ENCODE peak calls at places on chromosomes 4 and X, in five cellular contexts. Y is Calu3, X is globus pallidus, B is pancreas, C is G401. U is an unnamed sample.
A peak's percentile ranks its signal among the peaks of the same experiment; 100 is the strongest.

GRCh38 chrX:32483534-32484136 is 727.7 kb downstream of the DMD start:
- DNase-seq in X (peak; percentile 1), C (no peak), B (no peak), Y (no peak), U (no peak)

GRCh38 chr4:105970371-105970770 is 75.1 kb downstream of the NPNT start:
- DNase-seq in X (no peak), B (no peak), C (no peak), Y (no peak), U (no peak)

GRCh38 chr4:86957214-86957613 is 22.4 kb downstream of the AFF1 start:
- DNase-seq in Y (no peak), C (no peak), B (no peak), X (no peak), U (no peak)

GRCh38 chrX:154693394-154693793 is 40.0 kb upstream of the CTAG2 start:
- DNase-seq in B (no peak), X (no peak), Y (no peak), C (no peak), U (no peak)

GRCh38 chr4:102560743-102561341 is 59.7 kb downstream of the NFKB1 start:
- DNase-seq in B (no peak), C (no peak), Y (no peak), X (no peak), U (no peak)

GRCh38 chrX:16671005-16671404 is 21.0 kb downstream of the S100G start:
- DNase-seq in C (peak; percentile 58), B (no peak), X (peak; percentile 64), Y (peak; percentile 5), U (peak; percentile 38)

GRCh38 chr4:88866862-88867550 is 169.4 kb upstream of the NAP1L5 start:
- DNase-seq in C (no peak), B (no peak), Y (no peak), X (no peak), U (no peak)

GRCh38 chr4:71009796-71010588 is 16.5 kb downstream of the DCK start:
- DNase-seq in X (peak; percentile 31), C (peak; percentile 70), Y (no peak), B (no peak), U (peak; percentile 60)

GRCh38 chr4:85078016-85078415 is 111.5 kb upstream of the WDFY3 start:
- DNase-seq in Y (no peak), B (no peak), X (no peak), C (no peak), U (no peak)

GRCh38 chr4:155599102-155599501 is 67.5 kb upstream of the GUCY1A1 start:
- DNase-seq in Y (no peak), C (no peak), B (no peak), X (no peak), U (no peak)

GRCh38 chrX:30275498-30275897 is 28.6 kb downstream of the MAGEB1 start:
- DNase-seq in X (no peak), B (no peak), Y (no peak), C (no peak), U (no peak)

GRCh38 chr4:109873791-109874514 is 26.0 kb downstream of the LRIT3 start:
- DNase-seq in B (peak; percentile 31), C (no peak), X (no peak), Y (no peak), U (no peak)

GRCh38 chr4:167233523-167234387 is 539 bp downstream of the SPOCK3 start:
- DNase-seq in B (no peak), X (peak; percentile 78), Y (peak; percentile 16), C (no peak), U (no peak)

GRCh38 chr4:142581891-142582290 is 264.2 kb downstream of the INPP4B start:
- DNase-seq in Y (no peak), X (no peak), C (no peak), B (no peak), U (no peak)

GRCh38 chrX:96752776-96753175 is 68.1 kb downstream of the DIAPH2 start:
- DNase-seq in C (no peak), B (no peak), X (no peak), Y (peak; percentile 23), U (no peak)

GRCh38 chr4:174120446-174121142 is 162.9 kb downstream of the FBXO8 start:
- DNase-seq in B (peak; percentile 42), C (peak; percentile 57), X (peak; percentile 41), Y (peak; percentile 50), U (peak; percentile 37)

GRCh38 chr4:111198426-111198825 is 575.5 kb upstream of the PITX2 start:
- DNase-seq in X (no peak), B (no peak), C (no peak), Y (no peak), U (no peak)

GRCh38 chr4:87947381-87948160 is 27.9 kb upstream of the SPP1 start:
- DNase-seq in X (no peak), Y (no peak), B (no peak), C (no peak), U (no peak)

GRCh38 chr4:25797136-25797535 is 65.7 kb downstream of the SEL1L3 start:
- DNase-seq in X (no peak), C (no peak), Y (no peak), B (no peak), U (no peak)

GRCh38 chr4:70023218-70023617 is 5.0 kb upstream of the HTN3 start:
- DNase-seq in B (no peak), X (no peak), Y (no peak), C (no peak), U (no peak)

GRCh38 chrX:23634181-23634580 is 33.1 kb upstream of the PRDX4 start:
- DNase-seq in X (no peak), Y (no peak), C (peak; percentile 1), B (no peak), U (no peak)

GRCh38 chrX:143437439-143437838 is 79.8 kb downstream of the SPANXN3 start:
- DNase-seq in Y (no peak), C (peak; percentile 2), B (no peak), X (no peak), U (peak; percentile 1)

GRCh38 chr4:139844057-139844456 is 178.4 kb downstream of the MGST2 start:
- DNase-seq in X (no peak), C (no peak), B (no peak), Y (no peak), U (no peak)

GRCh38 chr4:110396963-110397362 is 79.0 kb upstream of the ENPEP start:
- DNase-seq in B (no peak), X (no peak), C (no peak), Y (no peak), U (no peak)

GRCh38 chr4:176359590-176359989 is 39.8 kb downstream of the SPCS3 start:
- DNase-seq in C (no peak), Y (no peak), X (no peak), B (no peak), U (no peak)

GRCh38 chrX:144586756-144587155 is 660.5 kb upstream of the SPANXN1 start:
- DNase-seq in X (no peak), Y (peak; percentile 39), B (no peak), C (no peak), U (no peak)

GRCh38 chrX:37726346-37726745 is 40.8 kb downstream of the XK start:
- DNase-seq in Y (no peak), B (no peak), X (no peak), C (no peak), U (no peak)

U was measured in cerebellum.